ENCODE peak calls at places on chromosomes 11 and 22, in nine cellular contexts. One of them, this sample, is unnamed.
A peak's percentile ranks its signal among the peaks of the same experiment; 100 is the strongest.

GRCh38 chr11:69839516-69839915 is 20.3 kb upstream of the FGF3 start:
- DNase-seq in fibroblast of lung: no peak
- DNase-seq in A549: no peak
- DNase-seq in kidney: peak; percentile 36
- DNase-seq in CD8-positive, alpha-beta T cell: no peak
- DNase-seq in mammary epithelial cell: no peak
- DNase-seq in bronchial epithelial cell: no peak
- DNase-seq in psoas muscle: no peak
- DNase-seq in choroid plexus epithelial cell: no peak
- DNase-seq in this sample: no peak

GRCh38 chr11:926341-926916 is 759 bp downstream of the AP2A2 start:
- DNase-seq in fibroblast of lung: peak; percentile 70
- DNase-seq in A549: peak; percentile 43
- DNase-seq in kidney: no peak
- DNase-seq in CD8-positive, alpha-beta T cell: no peak
- DNase-seq in mammary epithelial cell: peak; percentile 66
- DNase-seq in bronchial epithelial cell: peak; percentile 65
- DNase-seq in psoas muscle: peak; percentile 60
- DNase-seq in choroid plexus epithelial cell: peak; percentile 63
- DNase-seq in this sample: peak; percentile 33

GRCh38 chr11:128720522-128720985 is 26.7 kb downstream of the FLI1 start:
- DNase-seq in fibroblast of lung: peak; percentile 62
- DNase-seq in A549: no peak
- DNase-seq in kidney: peak; percentile 81
- DNase-seq in CD8-positive, alpha-beta T cell: no peak
- DNase-seq in mammary epithelial cell: no peak
- DNase-seq in bronchial epithelial cell: no peak
- DNase-seq in psoas muscle: no peak
- DNase-seq in choroid plexus epithelial cell: peak; percentile 73
- DNase-seq in this sample: no peak

GRCh38 chr11:12118940-12119339 is 8.6 kb downstream of the MICAL2 start:
- DNase-seq in fibroblast of lung: no peak
- DNase-seq in A549: no peak
- DNase-seq in kidney: no peak
- DNase-seq in CD8-positive, alpha-beta T cell: no peak
- DNase-seq in mammary epithelial cell: no peak
- DNase-seq in bronchial epithelial cell: no peak
- DNase-seq in psoas muscle: no peak
- DNase-seq in choroid plexus epithelial cell: no peak
- DNase-seq in this sample: no peak

GRCh38 chr11:74550991-74551753 is 41.2 kb upstream of the POLD3 start:
- DNase-seq in fibroblast of lung: no peak
- DNase-seq in A549: no peak
- DNase-seq in kidney: no peak
- DNase-seq in CD8-positive, alpha-beta T cell: no peak
- DNase-seq in mammary epithelial cell: no peak
- DNase-seq in bronchial epithelial cell: no peak
- DNase-seq in psoas muscle: no peak
- DNase-seq in choroid plexus epithelial cell: no peak
- DNase-seq in this sample: no peak

GRCh38 chr11:111665779-111666178 is 63.5 kb downstream of the SIK2 start:
- DNase-seq in fibroblast of lung: peak; percentile 51
- DNase-seq in A549: no peak
- DNase-seq in kidney: no peak
- DNase-seq in CD8-positive, alpha-beta T cell: no peak
- DNase-seq in mammary epithelial cell: peak; percentile 17
- DNase-seq in bronchial epithelial cell: peak; percentile 32
- DNase-seq in psoas muscle: no peak
- DNase-seq in choroid plexus epithelial cell: peak; percentile 65
- DNase-seq in this sample: no peak

GRCh38 chr22:50691521-50691920 is 18.9 kb downstream of the SHANK3 start:
- DNase-seq in fibroblast of lung: no peak
- DNase-seq in A549: peak; percentile 42
- DNase-seq in kidney: no peak
- DNase-seq in CD8-positive, alpha-beta T cell: no peak
- DNase-seq in mammary epithelial cell: peak; percentile 28
- DNase-seq in bronchial epithelial cell: peak; percentile 30
- DNase-seq in psoas muscle: no peak
- DNase-seq in choroid plexus epithelial cell: peak; percentile 66
- DNase-seq in this sample: peak; percentile 8

GRCh38 chr11:94956963-94957362 is 16.4 kb downstream of the CWC15 start:
- DNase-seq in fibroblast of lung: no peak
- DNase-seq in A549: no peak
- DNase-seq in kidney: no peak
- DNase-seq in CD8-positive, alpha-beta T cell: no peak
- DNase-seq in mammary epithelial cell: peak; percentile 28
- DNase-seq in bronchial epithelial cell: no peak
- DNase-seq in psoas muscle: no peak
- DNase-seq in choroid plexus epithelial cell: peak; percentile 30
- DNase-seq in this sample: no peak

GRCh38 chr11:64675417-64676252 is 47.4 kb downstream of the NRXN2 start:
- DNase-seq in fibroblast of lung: peak; percentile 78
- DNase-seq in A549: peak; percentile 61
- DNase-seq in kidney: peak; percentile 94
- DNase-seq in CD8-positive, alpha-beta T cell: no peak
- DNase-seq in mammary epithelial cell: peak; percentile 48
- DNase-seq in bronchial epithelial cell: peak; percentile 76
- DNase-seq in psoas muscle: peak; percentile 87
- DNase-seq in choroid plexus epithelial cell: peak; percentile 88
- DNase-seq in this sample: peak; percentile 62

GRCh38 chr11:120431633-120432032 is 79.9 kb upstream of the GRIK4 start:
- DNase-seq in fibroblast of lung: peak; percentile 73
- DNase-seq in A549: peak; percentile 73
- DNase-seq in kidney: no peak
- DNase-seq in CD8-positive, alpha-beta T cell: no peak
- DNase-seq in mammary epithelial cell: no peak
- DNase-seq in bronchial epithelial cell: peak; percentile 31
- DNase-seq in psoas muscle: no peak
- DNase-seq in choroid plexus epithelial cell: peak; percentile 74
- DNase-seq in this sample: peak; percentile 35

GRCh38 chr11:69278091-69278867 is 15.7 kb upstream of the MYEOV start:
- DNase-seq in fibroblast of lung: no peak
- DNase-seq in A549: peak; percentile 80
- DNase-seq in kidney: peak; percentile 90
- DNase-seq in CD8-positive, alpha-beta T cell: no peak
- DNase-seq in mammary epithelial cell: no peak
- DNase-seq in bronchial epithelial cell: peak; percentile 61
- DNase-seq in psoas muscle: no peak
- DNase-seq in choroid plexus epithelial cell: peak; percentile 23
- DNase-seq in this sample: no peak

GRCh38 chr11:16792426-16792825 is 54.0 kb downstream of the C11orf58 start:
- DNase-seq in fibroblast of lung: peak; percentile 71
- DNase-seq in A549: no peak
- DNase-seq in kidney: no peak
- DNase-seq in CD8-positive, alpha-beta T cell: no peak
- DNase-seq in mammary epithelial cell: no peak
- DNase-seq in bronchial epithelial cell: no peak
- DNase-seq in psoas muscle: no peak
- DNase-seq in choroid plexus epithelial cell: peak; percentile 47
- DNase-seq in this sample: no peak

GRCh38 chr22:22894740-22895731 is 7.4 kb downstream of the IGLL5 start:
- DNase-seq in fibroblast of lung: no peak
- DNase-seq in A549: no peak
- DNase-seq in kidney: no peak
- DNase-seq in CD8-positive, alpha-beta T cell: no peak
- DNase-seq in mammary epithelial cell: no peak
- DNase-seq in bronchial epithelial cell: no peak
- DNase-seq in psoas muscle: no peak
- DNase-seq in choroid plexus epithelial cell: no peak
- DNase-seq in this sample: no peak

GRCh38 chr11:79094601-79095000 is 346.2 kb downstream of the TENM4 start:
- DNase-seq in fibroblast of lung: no peak
- DNase-seq in A549: peak; percentile 36
- DNase-seq in kidney: no peak
- DNase-seq in CD8-positive, alpha-beta T cell: no peak
- DNase-seq in mammary epithelial cell: no peak
- DNase-seq in bronchial epithelial cell: no peak
- DNase-seq in psoas muscle: no peak
- DNase-seq in choroid plexus epithelial cell: no peak
- DNase-seq in this sample: no peak

GRCh38 chr11:80502511-80502910 is 1061.7 kb upstream of the TENM4 start:
- DNase-seq in fibroblast of lung: no peak
- DNase-seq in A549: no peak
- DNase-seq in kidney: no peak
- DNase-seq in CD8-positive, alpha-beta T cell: no peak
- DNase-seq in mammary epithelial cell: no peak
- DNase-seq in bronchial epithelial cell: no peak
- DNase-seq in psoas muscle: no peak
- DNase-seq in choroid plexus epithelial cell: no peak
- DNase-seq in this sample: no peak
- TF ChIP-seq CTCF in fibroblast of lung: no peak
- TF ChIP-seq CTCF in A549: no peak
- TF ChIP-seq CTCF in kidney: no peak
- TF ChIP-seq CTCF in CD8-positive, alpha-beta T cell: no peak
- TF ChIP-seq CTCF in mammary epithelial cell: no peak
- TF ChIP-seq CTCF in bronchial epithelial cell: no peak
- TF ChIP-seq CTCF in psoas muscle: no peak
- TF ChIP-seq CTCF in choroid plexus epithelial cell: no peak
- TF ChIP-seq CTCF in this sample: no peak

GRCh38 chr22:37562049-37562784 is 1.9 kb downstream of the CDC42EP1 start:
- DNase-seq in fibroblast of lung: no peak
- DNase-seq in A549: no peak
- DNase-seq in kidney: no peak
- DNase-seq in CD8-positive, alpha-beta T cell: no peak
- DNase-seq in mammary epithelial cell: no peak
- DNase-seq in bronchial epithelial cell: no peak
- DNase-seq in psoas muscle: no peak
- DNase-seq in choroid plexus epithelial cell: no peak
- DNase-seq in this sample: no peak

GRCh38 chr22:37563153-37564081 is 3.1 kb downstream of the CDC42EP1 start:
- DNase-seq in fibroblast of lung: peak; percentile 97
- DNase-seq in A549: peak; percentile 83
- DNase-seq in kidney: peak; percentile 89
- DNase-seq in CD8-positive, alpha-beta T cell: no peak
- DNase-seq in mammary epithelial cell: peak; percentile 95
- DNase-seq in bronchial epithelial cell: peak; percentile 90
- DNase-seq in psoas muscle: peak; percentile 83
- DNase-seq in choroid plexus epithelial cell: peak; percentile 98
- DNase-seq in this sample: peak; percentile 78

GRCh38 chr22:37565830-37566229 is 5.5 kb downstream of the CDC42EP1 start:
- DNase-seq in fibroblast of lung: no peak
- DNase-seq in A549: no peak
- DNase-seq in kidney: no peak
- DNase-seq in CD8-positive, alpha-beta T cell: no peak
- DNase-seq in mammary epithelial cell: no peak
- DNase-seq in bronchial epithelial cell: no peak
- DNase-seq in psoas muscle: no peak
- DNase-seq in choroid plexus epithelial cell: no peak
- DNase-seq in this sample: no peak

GRCh38 chr22:37566329-37566837 is 6.1 kb downstream of the CDC42EP1 start:
- DNase-seq in fibroblast of lung: no peak
- DNase-seq in A549: no peak
- DNase-seq in kidney: peak; percentile 79
- DNase-seq in CD8-positive, alpha-beta T cell: peak; percentile 18
- DNase-seq in mammary epithelial cell: no peak
- DNase-seq in bronchial epithelial cell: no peak
- DNase-seq in psoas muscle: no peak
- DNase-seq in choroid plexus epithelial cell: no peak
- DNase-seq in this sample: no peak

DNA sequence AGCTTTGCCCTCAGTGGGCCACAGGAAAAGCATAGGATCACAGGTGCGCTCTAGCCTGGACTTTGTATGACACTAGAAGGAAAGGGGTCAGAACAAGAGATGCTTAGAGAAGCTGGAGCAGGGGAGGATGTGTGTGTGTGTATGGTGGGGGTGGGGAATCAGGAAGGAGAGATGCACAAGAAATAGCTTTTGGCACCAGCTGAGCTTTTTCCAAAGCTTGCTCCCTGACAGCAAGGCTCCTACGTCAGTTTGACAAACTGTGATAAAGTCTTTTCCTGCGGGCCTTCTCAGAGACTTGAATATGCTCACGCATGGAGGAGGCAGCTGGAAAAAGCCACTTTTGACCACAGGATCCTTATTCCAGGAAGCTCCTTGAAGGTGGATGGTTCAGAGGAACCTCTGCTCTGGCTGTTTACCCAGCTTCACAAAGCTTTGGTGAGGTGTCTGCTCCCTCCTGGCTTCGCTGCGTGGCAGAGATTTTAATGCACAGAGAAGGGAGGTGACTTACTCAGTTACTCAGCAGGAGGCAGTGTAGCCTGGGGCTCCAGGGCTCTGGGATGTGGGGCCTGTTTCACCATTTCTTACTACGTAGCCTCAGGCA is 3.9 kb downstream of the CDC42EP1 start:
- DNase-seq in fibroblast of lung: peak; percentile 81
- DNase-seq in A549: no peak
- DNase-seq in kidney: no peak
- DNase-seq in CD8-positive, alpha-beta T cell: no peak
- DNase-seq in mammary epithelial cell: no peak
- DNase-seq in bronchial epithelial cell: no peak
- DNase-seq in psoas muscle: no peak
- DNase-seq in choroid plexus epithelial cell: peak; percentile 69
- DNase-seq in this sample: no peak
- H3K4me3 ChIP-seq in fibroblast of lung: peak overlapping the region; percentile 24
- H3K4me3 ChIP-seq in A549: no peak overlapping the region
- H3K4me3 ChIP-seq in kidney: peak overlapping the region; percentile 23
- H3K4me3 ChIP-seq in CD8-positive, alpha-beta T cell: no peak overlapping the region
- H3K4me3 ChIP-seq in mammary epithelial cell: no peak overlapping the region
- H3K4me3 ChIP-seq in bronchial epithelial cell: no peak overlapping the region
- H3K4me3 ChIP-seq in psoas muscle: peak overlapping the region; percentile 72
- H3K4me3 ChIP-seq in choroid plexus epithelial cell: peak overlapping the region; percentile 38
- H3K4me3 ChIP-seq in this sample: no peak overlapping the region

DNA sequence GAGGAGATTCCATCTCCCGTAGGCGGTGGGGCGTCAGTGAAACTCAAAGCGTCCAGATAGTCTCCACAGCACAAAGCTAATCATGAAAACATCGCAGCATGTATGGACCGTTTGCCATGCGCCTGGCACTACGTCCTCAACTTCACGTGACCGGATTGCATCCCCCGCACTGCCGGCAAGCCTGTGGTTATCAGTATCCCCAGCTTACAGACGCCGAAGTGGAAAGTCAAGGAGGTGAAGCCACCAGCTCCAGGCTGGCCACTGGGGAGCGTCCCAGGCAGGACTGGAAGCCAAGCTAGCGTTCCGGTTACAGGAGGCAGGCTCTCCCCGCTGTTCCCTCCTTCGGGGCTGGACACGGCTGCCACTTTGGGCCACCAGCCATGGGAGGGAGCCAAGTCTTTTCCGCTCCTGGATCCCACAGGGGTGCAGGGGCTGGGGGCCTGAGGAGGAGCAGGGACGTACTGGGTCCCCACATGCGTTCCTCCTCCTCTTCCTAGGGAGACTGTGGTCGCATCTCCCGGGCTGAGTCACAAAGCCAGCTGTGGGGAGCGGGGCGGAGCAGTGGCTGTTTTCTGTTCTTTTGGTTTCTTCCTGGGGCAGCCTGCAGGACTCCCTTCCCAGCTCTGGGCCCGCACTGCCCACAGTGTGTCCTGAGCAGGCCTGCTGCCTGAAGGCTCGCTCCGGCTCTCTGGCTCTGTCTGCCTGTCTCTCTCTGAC is 4.3 kb upstream of the OSBPL5 start:
- DNase-seq in fibroblast of lung: peak; percentile 75
- DNase-seq in A549: peak; percentile 31
- DNase-seq in kidney: peak; percentile 80
- DNase-seq in CD8-positive, alpha-beta T cell: no peak
- DNase-seq in mammary epithelial cell: peak; percentile 69
- DNase-seq in bronchial epithelial cell: peak; percentile 21
- DNase-seq in psoas muscle: peak; percentile 59
- DNase-seq in choroid plexus epithelial cell: peak; percentile 65
- DNase-seq in this sample: no peak
- TF ChIP-seq CTCF in fibroblast of lung: peak; percentile 4
- TF ChIP-seq CTCF in A549: no peak
- TF ChIP-seq CTCF in kidney: no peak
- TF ChIP-seq CTCF in CD8-positive, alpha-beta T cell: no peak
- TF ChIP-seq CTCF in mammary epithelial cell: no peak
- TF ChIP-seq CTCF in bronchial epithelial cell: peak; percentile 6
- TF ChIP-seq CTCF in psoas muscle: peak; percentile 20
- TF ChIP-seq CTCF in choroid plexus epithelial cell: no peak
- TF ChIP-seq CTCF in this sample: peak; percentile 25

GRCh38 chr11:88507771-88508557 is 170.4 kb upstream of the CTSC start:
- DNase-seq in fibroblast of lung: no peak
- DNase-seq in A549: no peak
- DNase-seq in kidney: no peak
- DNase-seq in CD8-positive, alpha-beta T cell: no peak
- DNase-seq in mammary epithelial cell: no peak
- DNase-seq in bronchial epithelial cell: no peak
- DNase-seq in psoas muscle: no peak
- DNase-seq in choroid plexus epithelial cell: no peak
- DNase-seq in this sample: no peak
- H3K4me3 ChIP-seq in fibroblast of lung: no peak overlapping the region
- H3K4me3 ChIP-seq in A549: peak overlapping the region; percentile 42
- H3K4me3 ChIP-seq in kidney: peak overlapping the region; percentile 40
- H3K4me3 ChIP-seq in CD8-positive, alpha-beta T cell: peak overlapping the region; percentile 29
- H3K4me3 ChIP-seq in mammary epithelial cell: no peak overlapping the region
- H3K4me3 ChIP-seq in bronchial epithelial cell: peak overlapping the region; percentile 41
- H3K4me3 ChIP-seq in psoas muscle: peak overlapping the region; percentile 55
- H3K4me3 ChIP-seq in choroid plexus epithelial cell: no peak overlapping the region
- H3K4me3 ChIP-seq in this sample: no peak overlapping the region